ENCODE peak calls at places on chromosomes 7 and 10, in ten cellular contexts. M is Caco-2; Y is left ventricle myocardium inferior; K is PC-9; S is brain microvascular endothelial cell; X is DND-41; C is CD8-positive, alpha-beta memory T cell; A is adipocyte; G is osteoblast; B is HAP-1. W is an unnamed sample.

GRCh38 chr10:75399461-75400162 is 2.0 kb downstream of the ZNF503 start:
- DNase-seq in M (peak; percentile 75), Y (peak; percentile 88), K (peak; percentile 61), S (peak; percentile 65), X (no peak), C (no peak), A (peak; percentile 77), G (peak; percentile 99), B (peak; percentile 38), W (peak; percentile 91)

GRCh38 chr7:83876593-83876992 is 227.7 kb upstream of the SEMA3E start:
- DNase-seq in M (no peak), Y (no peak), K (no peak), S (peak; percentile 76), X (no peak), C (no peak), A (peak; percentile 42), G (peak; percentile 3), B (no peak), W (no peak)

GRCh38 chr10:133616371-133617130 is 10.0 kb downstream of the FRG2B start:
- DNase-seq in M (no peak), Y (peak; percentile 26), K (no peak), S (no peak), X (no peak), C (no peak), A (no peak), G (no peak), B (no peak), W (no peak)

GRCh38 chr10:50063100-50063499 is 4.7 kb upstream of the WASHC2A start:
- DNase-seq in M (no peak), Y (no peak), K (no peak), S (no peak), X (no peak), C (no peak), A (no peak), G (peak; percentile 10), B (no peak), W (peak; percentile 76)

GRCh38 chr10:117256910-117257309 is 16.0 kb downstream of the SLC18A2 start:
- DNase-seq in M (no peak), Y (no peak), K (no peak), S (no peak), X (no peak), C (no peak), A (no peak), G (no peak), B (no peak), W (no peak)

GRCh38 chr10:60235001-60235400 is 154.7 kb downstream of the ANK3 start:
- DNase-seq in M (no peak), Y (no peak), K (no peak), S (peak; percentile 33), X (no peak), C (no peak), A (no peak), G (no peak), B (no peak), W (no peak)

GRCh38 chr7:155543011-155543881 is 3.1 kb downstream of the CNPY1 start:
- DNase-seq in M (no peak), Y (no peak), K (no peak), S (no peak), X (no peak), C (no peak), A (no peak), G (peak; percentile 69), B (no peak), W (no peak)

GRCh38 chr7:148410905-148411304 is 179.7 kb upstream of the C7orf33 start:
- DNase-seq in M (no peak), Y (no peak), K (no peak), S (no peak), X (no peak), C (no peak), A (no peak), G (no peak), B (no peak), W (no peak)

GRCh38 chr7:111083423-111083822 is 7.5 kb upstream of the LRRN3 start:
- DNase-seq in M (no peak), Y (no peak), K (no peak), S (peak; percentile 75), X (peak; percentile 76), C (peak; percentile 84), A (peak; percentile 90), G (peak; percentile 71), B (no peak), W (no peak)

GRCh38 chr10:116880716-116881440 is 31.6 kb downstream of the ENO4 start:
- DNase-seq in M (no peak), Y (no peak), K (no peak), S (peak; percentile 16), X (no peak), C (no peak), A (no peak), G (no peak), B (no peak), W (no peak)

GRCh38 chr10:133274751-133275682 is 1.7 kb downstream of the ADAM8 start:
- DNase-seq in M (peak; percentile 81), Y (no peak), K (peak; percentile 68), S (no peak), X (no peak), C (peak; percentile 71), A (no peak), G (peak; percentile 90), B (no peak), W (no peak)

GRCh38 chr7:92766461-92767003 is 69.8 kb downstream of the CDK6 start:
- DNase-seq in M (no peak), Y (no peak), K (peak; percentile 93), S (peak; percentile 42), X (no peak), C (no peak), A (no peak), G (no peak), B (no peak), W (no peak)

GRCh38 chr7:1274121-1274875 is 41.6 kb downstream of the UNCX start:
- DNase-seq in M (no peak), Y (no peak), K (no peak), S (no peak), X (no peak), C (no peak), A (no peak), G (no peak), B (no peak), W (no peak)

GRCh38 chr7:35707422-35707821 is 12.5 kb upstream of the HERPUD2 start:
- DNase-seq in M (peak; percentile 66), Y (no peak), K (peak; percentile 85), S (peak; percentile 16), X (no peak), C (no peak), A (no peak), G (no peak), B (no peak), W (no peak)

GRCh38 chr7:31924228-31924627 is 146.0 kb downstream of the PDE1C start:
- DNase-seq in M (no peak), Y (no peak), K (no peak), S (no peak), X (no peak), C (no peak), A (no peak), G (no peak), B (no peak), W (no peak)

GRCh38 chr7:23967949-23968599 is 258.1 kb downstream of the STK31 start:
- DNase-seq in M (no peak), Y (no peak), K (no peak), S (no peak), X (no peak), C (no peak), A (no peak), G (no peak), B (no peak), W (no peak)

GRCh38 chr10:67173787-67174186 is 248.0 kb downstream of the LRRTM3 start:
- DNase-seq in M (no peak), Y (no peak), K (no peak), S (no peak), X (no peak), C (no peak), A (no peak), G (no peak), B (no peak), W (no peak)

GRCh38 chr10:57026307-57026706 is 665.2 kb upstream of the ZWINT start:
- DNase-seq in M (no peak), Y (no peak), K (peak; percentile 18), S (no peak), X (no peak), C (no peak), A (no peak), G (no peak), B (no peak), W (no peak)

DNA sequence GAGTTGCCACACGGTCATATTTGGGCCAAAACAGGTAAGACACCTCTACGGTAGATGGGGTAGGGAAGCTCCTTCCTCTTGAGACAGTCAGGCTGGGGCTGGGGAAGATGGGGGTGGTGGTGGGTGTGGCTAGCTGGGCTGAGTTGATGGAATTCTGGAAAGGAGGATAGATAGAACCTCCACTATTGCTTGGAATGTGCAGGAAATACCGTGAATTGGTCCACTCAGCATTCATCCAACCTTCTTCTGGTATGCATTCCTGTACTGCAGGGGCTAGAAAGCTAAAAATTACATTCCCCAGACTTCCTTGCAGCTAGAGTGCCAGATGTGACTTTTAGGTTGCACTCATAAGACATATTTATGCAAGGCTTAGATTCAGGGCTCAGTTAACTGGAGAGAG is 24.8 kb downstream of the TLX1 start:
- DNase-seq in M (no peak), Y (no peak), K (no peak), S (no peak), X (no peak), C (no peak), A (no peak), G (no peak), B (no peak), W (no peak)
- H3K27me3 ChIP-seq in M (no peaks in the 10 kb centered on the region), Y (peaks cover 93% of the 10 kb centered on the region), K (peaks cover 49% of the 10 kb centered on the region), S (peaks cover 9% of the 10 kb centered on the region), X (peaks cover 23% of the 10 kb centered on the region), C (peaks cover 14% of the 10 kb centered on the region), A (peaks cover 74% of the 10 kb centered on the region), G (peaks cover 52% of the 10 kb centered on the region), B (peaks cover 11% of the 10 kb centered on the region), W (peaks cover 16% of the 10 kb centered on the region)

GRCh38 chr7:6057316-6058128 is 26.3 kb downstream of the ANKRD61 start:
- DNase-seq in M (no peak), Y (no peak), K (no peak), S (no peak), X (no peak), C (no peak), A (peak; percentile 43), G (peak; percentile 63), B (no peak), W (no peak)
- H3K4me3 ChIP-seq in M (peak overlapping the region; percentile 86), Y (peak overlapping the region; percentile 95), K (peak overlapping the region; percentile 87), S (peak overlapping the region; percentile 85), X (peak overlapping the region; percentile 98), C (peak overlapping the region; percentile 89), A (peak overlapping the region; percentile 97), G (peak overlapping the region; percentile 96), B (peak overlapping the region; percentile 65), W (peak overlapping the region; percentile 96)

DNA sequence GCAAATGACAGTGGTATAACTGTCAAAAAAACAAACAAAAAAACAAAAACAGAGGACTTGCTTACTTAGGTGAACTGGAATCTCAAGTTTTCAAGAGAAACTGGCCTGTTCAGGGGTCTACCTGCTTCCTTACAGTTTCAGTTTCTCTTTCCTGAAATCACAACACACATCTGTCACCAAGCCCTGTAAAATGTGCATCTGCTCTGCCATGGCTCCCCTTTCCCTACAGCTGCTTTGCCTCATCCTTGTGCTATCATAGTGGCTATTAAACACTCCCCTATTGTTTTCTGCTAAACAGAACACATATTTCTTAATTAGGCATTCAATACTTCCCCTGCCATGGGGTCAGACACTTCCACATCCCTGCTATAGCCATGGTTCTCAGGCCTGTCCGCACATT is 37.6 kb downstream of the CPED1 start:
- DNase-seq in M (no peak), Y (no peak), K (no peak), S (no peak), X (peak; percentile 4), C (no peak), A (no peak), G (no peak), B (no peak), W (no peak)
- H3K27me3 ChIP-seq in M (no peaks in the 10 kb centered on the region), Y (no peaks in the 10 kb centered on the region), K (no peaks in the 10 kb centered on the region), S (no peaks in the 10 kb centered on the region), X (no peaks in the 10 kb centered on the region), C (no peaks in the 10 kb centered on the region), A (no peaks in the 10 kb centered on the region), G (no peaks in the 10 kb centered on the region), B (peaks cover 12% of the 10 kb centered on the region), W (no peaks in the 10 kb centered on the region)

GRCh38 chr7:37753398-37753797 is 69.8 kb downstream of the GPR141 start:
- DNase-seq in M (no peak), Y (no peak), K (no peak), S (no peak), X (no peak), C (no peak), A (no peak), G (no peak), B (no peak), W (no peak)
- H3K4me3 ChIP-seq in M (no peak overlapping the region), Y (no peak overlapping the region), K (no peak overlapping the region), S (no peak overlapping the region), X (no peak overlapping the region), C (no peak overlapping the region), A (no peak overlapping the region), G (no peak overlapping the region), B (no peak overlapping the region), W (no peak overlapping the region)

W was measured in H7.